ENCODE peak calls at places on chromosome 7, in four cellular contexts. M, L, Q and P are unnamed samples. For H3K4me1 and H3K9me3, the result is how much of the 10 kb centered on the place peaks cover.

GRCh38 chr7:100629117-100629711 is 12.1 kb downstream of the TFR2 start:
- DNase-seq in M (no peak), L (peak), Q (peak), P (peak)

GRCh38 chr7:116727432-116728009 is 55.5 kb downstream of the MET start:
- DNase-seq in M (no peak), L (peak), Q (no peak), P (no peak)

GRCh38 chr7:81327468-81327867 is 408.6 kb upstream of the SEMA3C start:
- DNase-seq in M (no peak), L (no peak), Q (no peak), P (peak)

GRCh38 chr7:81887098-81887497 is 117.3 kb upstream of the HGF start:
- DNase-seq in M (no peak), L (no peak), Q (peak), P (peak)

GRCh38 chr7:36749282-36749960 is 25.1 kb upstream of the AOAH start:
- DNase-seq in M (no peak), L (no peak), Q (no peak), P (no peak)

GRCh38 chr7:40579401-40579800 is 444.6 kb downstream of the SUGCT start:
- DNase-seq in M (no peak), L (peak), Q (no peak), P (no peak)

GRCh38 chr7:154928136-154929005 is 74.6 kb downstream of the PAXIP1 start:
- DNase-seq in M (no peak), L (peak), Q (peak), P (peak)

GRCh38 chr7:46545790-46546189 is 624.7 kb upstream of the IGFBP3 start:
- DNase-seq in M (no peak), L (peak), Q (no peak), P (peak)

GRCh38 chr7:79653136-79653631 is 199.7 kb upstream of the MAGI2 start:
- DNase-seq in M (no peak), L (no peak), Q (no peak), P (no peak)

GRCh38 chr7:18541189-18541870 is 45.8 kb downstream of the HDAC9 start:
- DNase-seq in M (peak), L (peak), Q (no peak), P (no peak)

GRCh38 chr7:150404172-150404784 is 25.1 kb downstream of the ZNF775 start:
- DNase-seq in M (no peak), L (no peak), Q (no peak), P (no peak)

GRCh38 chr7:128387663-128388485 is 21.9 kb downstream of the IMPDH1 start:
- DNase-seq in M (peak), L (peak), Q (peak), P (peak)

GRCh38 chr7:45021604-45022296 is 21.7 kb downstream of the CCM2 start:
- DNase-seq in M (no peak), L (peak), Q (no peak), P (peak)

GRCh38 chr7:69962077-69962855 is 364.0 kb downstream of the AUTS2 start:
- DNase-seq in M (peak), L (peak), Q (peak), P (peak)

GRCh38 chr7:131424219-131424822 is 96.6 kb downstream of the MKLN1 start:
- DNase-seq in M (no peak), L (peak), Q (peak), P (peak)

GRCh38 chr7:117126631-117127030 is 173.3 kb downstream of the ST7 start:
- DNase-seq in M (no peak), L (no peak), Q (no peak), P (no peak)

GRCh38 chr7:2710901-2711551 is 23.0 kb downstream of the AMZ1 start:
- DNase-seq in M (no peak), L (no peak), Q (no peak), P (no peak)

GRCh38 chr7:105815580-105815979 is 60.8 kb downstream of the ATXN7L1 start:
- DNase-seq in M (no peak), L (no peak), Q (no peak), P (no peak)

GRCh38 chr7:55526329-55526728 is 46.0 kb downstream of the VOPP1 start:
- DNase-seq in M (no peak), L (no peak), Q (no peak), P (no peak)

GRCh38 chr7:81013036-81013435 is 94.2 kb upstream of the SEMA3C start:
- DNase-seq in M (no peak), L (peak), Q (no peak), P (peak)

GRCh38 chr7:16034353-16034752 is 347.9 kb upstream of the MEOX2 start:
- DNase-seq in M (no peak), L (no peak), Q (no peak), P (no peak)

GRCh38 chr7:127392182-127392565 is 334 bp downstream of the ZNF800 start:
- DNase-seq in M (peak), L (no peak), Q (peak), P (peak)

GRCh38 chr7:149878523-149878921 is 4.8 kb downstream of the ATP6V0E2 start:
- DNase-seq in M (no peak), L (no peak), Q (no peak), P (no peak)

GRCh38 chr7:155589001-155589980 is 42.9 kb upstream of the CNPY1 start:
- DNase-seq in M (no peak), L (no peak), Q (no peak), P (peak)

GRCh38 chr7:79084423-79084822 is 369.0 kb downstream of the MAGI2 start:
- DNase-seq in M (no peak), L (no peak), Q (no peak), P (no peak)

GRCh38 chr7:41972776-41973175 is 264.2 kb downstream of the GLI3 start:
- DNase-seq in M (no peak), L (no peak), Q (no peak), P (no peak)

GRCh38 chr7:97003262-97004236 is 1.8 kb upstream of the DLX6 start:
- DNase-seq in M (no peak), L (no peak), Q (peak), P (no peak)

GRCh38 chr7:101154693-101155102 is 422 bp downstream of the AP1S1 start:
- DNase-seq in M (no peak), L (peak), Q (no peak), P (no peak)

GRCh38 chr7:44212018-44212417 is 11.2 kb downstream of the YKT6 start:
- DNase-seq in M (no peak), L (no peak), Q (no peak), P (peak)

GRCh38 chr7:99006739-99007424 is 128.6 kb downstream of the TRRAP start:
- DNase-seq in M (no peak), L (no peak), Q (no peak), P (no peak)

GRCh38 chr7:158723266-158723665 is 18.7 kb upstream of the NCAPG2 start:
- DNase-seq in M (no peak), L (no peak), Q (no peak), P (no peak)

GRCh38 chr7:31102973-31103850 is 51.1 kb downstream of the ADCYAP1R1 start:
- DNase-seq in M (no peak), L (no peak), Q (no peak), P (no peak)

GRCh38 chr7:149385195-149385955 is 75.5 kb downstream of the ZNF777 start:
- DNase-seq in M (no peak), L (no peak), Q (peak), P (peak)

GRCh38 chr7:138204989-138205298 is 128.7 kb downstream of the AKR1D1 start:
- DNase-seq in M (no peak), L (no peak), Q (no peak), P (no peak)
- H3K4me1 ChIP-seq in M (under half), L (under half), Q (under half), P (under half)

DNA sequence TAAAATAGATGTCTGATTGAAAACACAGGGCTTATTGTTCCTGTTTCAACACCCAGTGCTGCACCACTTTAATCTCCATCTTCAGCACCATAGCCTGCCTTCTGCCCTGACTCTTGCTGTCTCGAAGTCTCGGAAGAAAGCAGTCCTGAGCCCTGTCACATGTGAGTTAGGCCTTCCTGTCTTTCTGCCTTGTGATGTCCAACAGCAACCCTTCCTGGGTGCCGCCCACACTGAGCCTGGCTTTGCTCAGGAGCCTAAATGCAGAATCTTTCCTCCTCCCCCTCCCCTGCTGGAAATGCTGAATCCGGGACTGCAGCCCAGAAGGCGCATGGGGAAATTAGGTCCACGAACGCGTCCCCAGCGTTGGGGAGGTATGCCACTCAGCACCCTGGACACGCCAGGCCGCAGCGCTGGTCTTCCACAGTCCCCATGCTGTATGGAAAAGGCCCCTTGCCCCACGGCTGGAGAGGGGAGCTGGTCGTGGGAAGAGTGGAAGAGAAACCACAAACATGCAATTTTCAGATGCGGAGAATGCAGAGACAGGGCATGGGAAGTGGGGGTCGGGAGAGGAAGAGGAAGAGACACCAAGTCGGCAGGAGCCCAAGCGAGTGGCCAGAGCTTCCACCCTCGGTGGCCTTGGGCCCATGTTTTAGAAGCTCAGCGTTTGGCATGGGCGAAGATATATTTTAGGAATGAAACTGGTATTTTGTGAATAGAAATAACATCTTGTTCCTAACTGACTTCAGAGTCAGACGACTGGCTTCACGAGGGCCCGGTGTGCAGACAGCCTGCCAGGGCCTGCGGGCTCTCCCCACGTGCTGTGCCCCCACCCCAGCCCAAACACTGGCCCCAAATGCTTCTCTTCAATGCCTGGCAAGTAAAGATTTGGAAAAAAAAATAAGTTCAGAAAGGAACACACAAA is 656.1 kb upstream of the FOXK1 start:
- DNase-seq in M (no peak), L (no peak), Q (no peak), P (no peak)
- H3K9me3 ChIP-seq in M (under half), L (under half), Q (under half), P (under half)

GRCh38 chr7:23185980-23186379 is 4.1 kb downstream of the NUP42 start:
- DNase-seq in M (no peak), L (no peak), Q (no peak), P (no peak)
- H3K4me1 ChIP-seq in M (under half), L (under half), Q (under half), P (under half)

GRCh38 chr7:6680146-6680545 is 26.6 kb downstream of the ZNF12 start:
- DNase-seq in M (no peak), L (no peak), Q (no peak), P (no peak)

DNA sequence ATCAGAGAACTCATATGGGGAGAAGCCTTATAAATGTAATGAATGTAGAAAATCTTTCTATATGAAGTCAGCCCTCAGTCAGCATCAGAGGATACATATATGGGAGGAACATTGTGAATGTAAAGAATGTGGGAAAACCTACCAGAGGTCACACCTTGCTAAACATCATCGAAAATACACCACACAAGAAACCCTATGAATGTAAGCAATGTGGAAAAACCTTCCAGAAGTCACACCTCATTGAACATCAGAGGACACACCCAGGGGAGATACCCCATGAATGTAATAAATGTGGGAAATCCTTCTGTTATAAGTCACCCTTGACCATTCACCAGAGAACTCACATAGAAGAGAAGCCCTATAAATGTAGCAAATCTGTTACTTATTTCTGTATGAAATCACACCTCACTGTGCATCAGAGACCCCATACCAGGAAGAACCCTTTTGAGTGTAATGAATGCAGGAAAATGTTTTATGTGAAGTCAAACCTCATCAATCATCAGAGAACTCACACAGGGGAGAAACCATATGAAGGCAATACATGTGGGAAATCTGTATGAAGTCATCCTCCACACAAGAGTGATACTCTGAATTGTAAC is 30.8 kb downstream of the ZNF12 start:
- DNase-seq in M (no peak), L (no peak), Q (no peak), P (no peak)
- H3K9me3 ChIP-seq in M (under half), L (half or more), Q (under half), P (half or more)

DNA sequence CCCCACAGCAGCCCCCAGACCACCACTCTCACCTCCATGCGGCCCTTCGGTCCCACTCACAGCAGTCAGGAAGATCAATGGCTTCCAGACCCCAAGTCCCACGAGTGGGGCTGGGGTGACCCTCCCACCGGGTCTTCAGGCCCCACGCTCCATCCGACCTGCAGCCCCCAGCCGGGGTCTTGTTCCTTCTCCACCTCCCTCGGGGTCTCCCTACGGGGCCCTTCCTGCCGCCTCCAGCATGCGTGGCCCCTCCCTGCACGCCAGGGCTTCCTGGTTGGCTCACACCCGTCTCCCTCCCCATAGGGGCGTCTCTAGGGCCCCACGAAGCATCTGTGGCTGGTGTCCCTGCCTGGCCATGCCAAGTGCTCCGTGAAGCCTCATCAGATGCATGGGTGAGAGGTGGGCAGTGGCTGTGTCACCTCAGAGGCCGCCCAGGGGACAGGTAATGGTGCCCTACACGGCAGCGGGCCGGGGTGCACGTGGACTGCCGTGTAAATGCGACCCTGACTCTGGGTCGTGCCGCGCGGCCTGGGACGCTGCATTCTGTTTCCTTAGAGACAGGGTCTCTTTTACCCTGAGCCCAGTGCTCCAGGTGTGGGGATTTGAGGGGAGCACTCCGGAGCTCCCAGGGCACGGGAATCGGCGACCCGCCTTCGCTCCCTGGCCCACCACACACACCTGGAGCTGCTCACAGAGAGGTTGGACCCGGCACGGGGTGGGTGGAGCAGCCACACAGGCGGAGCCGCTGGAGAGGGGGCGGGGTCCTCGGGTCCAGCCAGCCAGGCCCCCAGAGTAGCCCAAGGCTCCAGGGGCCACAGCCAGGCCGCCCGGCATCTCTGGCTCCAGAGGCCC is 19.8 kb downstream of the ADAP1 start:
- DNase-seq in M (no peak), L (no peak), Q (no peak), P (no peak)
- H3K4me1 ChIP-seq in M (under half), L (under half), Q (under half), P (under half)

DNA sequence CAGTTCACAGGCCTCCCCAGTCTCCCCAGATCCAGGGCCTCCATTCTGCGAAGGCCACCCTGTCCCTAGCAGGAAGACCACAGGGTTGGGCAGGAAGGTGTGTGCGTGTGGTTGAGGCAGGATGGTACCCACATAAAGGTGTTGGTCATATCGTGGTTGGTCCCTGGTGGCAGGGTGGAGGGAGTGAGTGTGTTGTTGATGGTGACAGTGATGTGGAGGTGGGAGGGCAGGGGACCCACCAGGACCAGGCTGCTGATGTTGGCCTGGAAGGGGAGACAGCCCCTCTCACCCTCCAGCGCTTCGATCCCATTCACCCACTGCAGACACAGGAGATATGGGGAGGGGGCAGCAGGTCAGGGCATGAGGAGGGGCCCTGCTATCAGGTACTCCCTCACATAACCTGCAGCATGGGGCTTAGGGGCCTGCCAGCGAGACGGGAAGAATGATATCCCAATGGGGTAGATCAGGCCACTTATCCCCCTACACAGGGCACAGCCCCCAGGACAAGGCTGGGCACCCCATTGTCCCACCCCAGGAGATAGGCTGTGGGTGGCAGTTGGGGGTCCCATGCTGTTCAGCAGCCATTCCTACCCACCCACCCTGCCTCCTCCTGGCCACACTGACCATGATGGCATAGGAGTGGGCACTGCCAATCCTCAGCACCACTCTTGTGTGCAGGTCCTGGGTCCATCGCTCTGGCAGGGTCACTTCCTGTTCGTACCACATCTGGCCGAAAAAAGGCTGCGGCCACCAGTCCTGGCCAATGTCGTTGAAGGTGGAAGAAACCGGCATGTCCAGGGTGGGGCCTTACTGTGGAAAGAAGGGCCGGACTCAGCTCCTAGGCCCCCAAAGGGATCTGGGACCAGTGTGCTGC is 69.0 kb upstream of the ZNF479 start:
- DNase-seq in M (no peak), L (no peak), Q (no peak), P (no peak)
- H3K9me3 ChIP-seq in M (under half), L (under half), Q (under half), P (under half)

DNA sequence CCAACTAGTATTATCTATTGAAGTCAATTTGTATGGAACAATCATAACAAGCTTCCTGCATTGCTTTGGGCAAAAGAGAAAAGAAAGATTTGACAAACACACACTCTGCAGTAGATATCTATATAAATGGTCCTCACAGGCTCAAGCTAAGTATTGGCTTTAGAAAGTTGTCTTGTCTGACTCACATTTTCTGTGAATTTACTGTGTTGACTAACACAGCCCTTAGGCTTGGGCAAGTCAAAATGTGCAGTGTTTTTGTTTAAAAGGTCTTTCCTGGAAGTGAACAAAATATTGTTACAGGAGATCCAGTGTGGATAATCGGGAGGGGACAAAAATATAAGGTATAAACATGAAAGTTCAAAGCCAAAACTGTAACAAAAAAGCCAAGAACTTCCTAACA is 194.3 kb downstream of the RELN start:
- DNase-seq in M (no peak), L (no peak), Q (no peak), P (no peak)
- H3K4me1 ChIP-seq in M (under half), L (under half), Q (under half), P (under half)

GRCh38 chr7:112669306-112669705 is 120.9 kb downstream of the TMEM168 start:
- DNase-seq in M (no peak), L (no peak), Q (no peak), P (no peak)
- H3K9me3 ChIP-seq in M (under half), L (under half), Q (under half), P (under half)

DNA sequence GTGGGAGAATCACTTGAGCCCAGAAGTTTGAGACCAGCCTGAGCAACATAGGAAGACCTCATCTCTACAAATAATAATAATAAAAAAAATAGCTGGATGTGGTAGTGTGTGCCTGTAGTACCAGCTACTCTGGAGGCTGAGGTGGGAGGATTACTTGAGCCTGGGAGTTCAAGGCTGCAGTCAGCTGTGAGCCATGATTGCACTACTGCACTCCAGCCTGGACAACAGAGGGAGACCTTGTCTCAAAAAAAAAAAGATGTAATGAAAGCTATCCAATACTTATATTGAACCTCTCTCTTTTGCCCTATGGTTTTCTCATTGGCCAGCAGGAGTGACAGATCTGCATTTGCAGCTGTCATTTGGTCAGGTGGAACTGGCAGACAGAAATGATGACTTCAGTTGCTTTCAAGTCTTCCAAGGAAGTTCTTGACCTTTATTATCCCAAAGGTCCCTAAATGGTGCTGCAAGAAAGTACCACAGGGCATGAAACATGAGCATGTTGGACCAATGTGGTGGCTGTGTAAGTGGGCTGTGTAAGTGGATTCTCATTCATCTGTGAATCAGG is 99.4 kb downstream of the CALD1 start:
- DNase-seq in M (no peak), L (no peak), Q (no peak), P (no peak)
- H3K4me1 ChIP-seq in M (under half), L (under half), Q (under half), P (under half)